ENCODE peak calls at places on chromosomes 12 and 14, in seven cellular contexts. H is stimulated activated CD8-positive, alpha-beta memory T cell treated with anti-CD3 and anti-CD28 coated beads, Interleukin-4, amount 100 ng/mL, for 1 hour; O is GDM1; F is C1 segment of cervical spinal cord; Y is NCI-H524; I is WERI-Rb-1; B is globus pallidus. G is an unnamed sample.

GRCh38 chr12:49636979-49637378 is 13.6 kb downstream of the PRPF40B start:
- DNase-seq in H (no peak), O (peak), I (peak), F (no peak), B (peak), Y (peak), G (no peak)

GRCh38 chr12:8742501-8742900 is 44.7 kb downstream of the RIMKLB start:
- DNase-seq in I (no peak), Y (no peak), H (no peak), B (no peak), O (no peak), F (no peak), G (no peak)

GRCh38 chr12:132560831-132561783 is 49.3 kb downstream of the LRCOL1 start:
- DNase-seq in F (no peak), I (peak), H (peak), B (no peak), Y (peak), O (peak), G (peak)

GRCh38 chr12:95766356-95767019 is 24.1 kb downstream of the NTN4 start:
- DNase-seq in B (no peak), Y (no peak), I (no peak), O (no peak), H (no peak), F (no peak), G (no peak)

GRCh38 chr12:94098466-94098865 is 49.9 kb upstream of the PLXNC1 start:
- DNase-seq in Y (no peak), F (no peak), I (no peak), B (no peak), O (no peak), H (no peak), G (no peak)

GRCh38 chr12:26062006-26062405 is 62.8 kb downstream of the BHLHE41 start:
- DNase-seq in H (no peak), F (no peak), I (no peak), O (no peak), Y (no peak), B (no peak), G (no peak)

GRCh38 chr14:85217412-85217811 is 312.5 kb upstream of the FLRT2 start:
- DNase-seq in Y (no peak), I (no peak), B (no peak), H (no peak), O (no peak), F (no peak), G (no peak)

GRCh38 chr14:58428011-58428807 is 690 bp downstream of the KIAA0586 start:
- DNase-seq in I (no peak), H (no peak), F (no peak), O (peak), Y (peak), B (peak), G (no peak)

GRCh38 chr12:75722714-75723200 is 211.3 kb upstream of the KRR1 start:
- DNase-seq in I (no peak), O (peak), F (no peak), Y (no peak), H (no peak), B (peak), G (no peak)

GRCh38 chr14:92748259-92749016 is at the start of gene LGMN:
- DNase-seq in F (peak), Y (peak), O (no peak), H (peak), I (peak), B (peak), G (peak)

GRCh38 chr14:53956427-53957201 is at the start of gene BMP4:
- DNase-seq in F (no peak), Y (peak), O (no peak), I (no peak), B (no peak), H (no peak), G (peak)

GRCh38 chr12:47987411-47988072 is 16.7 kb downstream of the COL2A1 start:
- DNase-seq in F (no peak), I (no peak), Y (no peak), B (no peak), H (no peak), O (no peak), G (no peak)

GRCh38 chr14:26163761-26164160 is 434.1 kb downstream of the NOVA1 start:
- DNase-seq in F (no peak), H (no peak), O (no peak), Y (peak), B (peak), I (peak), G (peak)

GRCh38 chr12:3964404-3964803 is 91.2 kb upstream of the PARP11 start:
- DNase-seq in B (no peak), I (peak), O (peak), H (no peak), Y (no peak), F (no peak), G (peak)

GRCh38 chr12:126704609-126705008 is 1562.4 kb upstream of the TMEM132C start:
- DNase-seq in Y (no peak), H (no peak), F (no peak), O (no peak), I (no peak), B (no peak), G (peak)

G was measured in H1.